ENCODE peak calls at places on chromosomes 12 and 14, in six cellular contexts. One of them, this sample, is unnamed. For H3K4me1 and H3K9me3, the result is how much of the 10 kb centered on the place peaks cover.

GRCh38 chr12:87272846-87273245 is 756.4 kb downstream of the C12orf50 start:
- DNase-seq in heart left ventricle: no peak
- DNase-seq in A549: no peak
- DNase-seq in CD8-positive, alpha-beta memory T cell: no peak
- DNase-seq in iPS DF 6.9: no peak
- DNase-seq in lower lobe of right lung: no peak
- DNase-seq in this sample: peak

GRCh38 chr12:56614627-56615026 is 15.5 kb downstream of the BAZ2A start:
- DNase-seq in heart left ventricle: no peak
- DNase-seq in A549: no peak
- DNase-seq in iPS DF 6.9: no peak
- DNase-seq in lower lobe of right lung: no peak
- DNase-seq in CD8-positive, alpha-beta memory T cell: no peak
- DNase-seq in this sample: no peak

GRCh38 chr14:32469388-32470160 is 140.5 kb downstream of the AKAP6 start:
- DNase-seq in iPS DF 6.9: no peak
- DNase-seq in lower lobe of right lung: no peak
- DNase-seq in A549: peak
- DNase-seq in CD8-positive, alpha-beta memory T cell: no peak
- DNase-seq in heart left ventricle: no peak
- DNase-seq in this sample: peak

GRCh38 chr12:50102186-50102585 is 1.6 kb upstream of the GPD1 start:
- DNase-seq in lower lobe of right lung: no peak
- DNase-seq in CD8-positive, alpha-beta memory T cell: no peak
- DNase-seq in iPS DF 6.9: no peak
- DNase-seq in A549: no peak
- DNase-seq in heart left ventricle: no peak
- DNase-seq in this sample: no peak

GRCh38 chr14:72891666-72892102 is 2.2 kb downstream of the DPF3 start:
- DNase-seq in iPS DF 6.9: no peak
- DNase-seq in CD8-positive, alpha-beta memory T cell: no peak
- DNase-seq in heart left ventricle: no peak
- DNase-seq in lower lobe of right lung: no peak
- DNase-seq in A549: no peak
- DNase-seq in this sample: peak

GRCh38 chr12:64890873-64891468 is 66.5 kb downstream of the TBC1D30 start:
- DNase-seq in A549: peak
- DNase-seq in CD8-positive, alpha-beta memory T cell: no peak
- DNase-seq in iPS DF 6.9: peak
- DNase-seq in heart left ventricle: no peak
- DNase-seq in lower lobe of right lung: no peak
- DNase-seq in this sample: peak

GRCh38 chr12:1099158-1099557 is 108.1 kb downstream of the ERC1 start:
- DNase-seq in A549: no peak
- DNase-seq in iPS DF 6.9: no peak
- DNase-seq in CD8-positive, alpha-beta memory T cell: no peak
- DNase-seq in lower lobe of right lung: no peak
- DNase-seq in heart left ventricle: no peak
- DNase-seq in this sample: no peak

GRCh38 chr14:74574706-74575105 is 37.3 kb downstream of the LTBP2 start:
- DNase-seq in CD8-positive, alpha-beta memory T cell: no peak
- DNase-seq in iPS DF 6.9: no peak
- DNase-seq in A549: no peak
- DNase-seq in heart left ventricle: no peak
- DNase-seq in lower lobe of right lung: no peak
- DNase-seq in this sample: peak

GRCh38 chr12:3279832-3280231 is 202.7 kb downstream of the TSPAN9 start:
- DNase-seq in lower lobe of right lung: no peak
- DNase-seq in CD8-positive, alpha-beta memory T cell: no peak
- DNase-seq in heart left ventricle: no peak
- DNase-seq in iPS DF 6.9: no peak
- DNase-seq in A549: no peak
- DNase-seq in this sample: no peak

GRCh38 chr14:69358233-69358963 is 39.7 kb downstream of the ERH start:
- DNase-seq in heart left ventricle: no peak
- DNase-seq in lower lobe of right lung: no peak
- DNase-seq in CD8-positive, alpha-beta memory T cell: no peak
- DNase-seq in iPS DF 6.9: no peak
- DNase-seq in A549: no peak
- DNase-seq in this sample: no peak

GRCh38 chr14:44897844-44898151 is 63.9 kb downstream of the KLHL28 start:
- DNase-seq in A549: no peak
- DNase-seq in lower lobe of right lung: no peak
- DNase-seq in iPS DF 6.9: no peak
- DNase-seq in CD8-positive, alpha-beta memory T cell: no peak
- DNase-seq in heart left ventricle: no peak
- DNase-seq in this sample: no peak

GRCh38 chr12:48988030-48988649 is 10.0 kb downstream of the WNT1 start:
- DNase-seq in iPS DF 6.9: no peak
- DNase-seq in A549: peak
- DNase-seq in lower lobe of right lung: peak
- DNase-seq in heart left ventricle: peak
- DNase-seq in CD8-positive, alpha-beta memory T cell: peak
- DNase-seq in this sample: peak

GRCh38 chr12:122988612-122989442 is 8.3 kb downstream of the ARL6IP4 start:
- DNase-seq in heart left ventricle: no peak
- DNase-seq in lower lobe of right lung: no peak
- DNase-seq in iPS DF 6.9: no peak
- DNase-seq in CD8-positive, alpha-beta memory T cell: no peak
- DNase-seq in A549: no peak
- DNase-seq in this sample: no peak

GRCh38 chr14:103169954-103170353 is 46.7 kb downstream of the TNFAIP2 start:
- DNase-seq in lower lobe of right lung: no peak
- DNase-seq in CD8-positive, alpha-beta memory T cell: no peak
- DNase-seq in heart left ventricle: no peak
- DNase-seq in A549: no peak
- DNase-seq in iPS DF 6.9: no peak
- DNase-seq in this sample: no peak

GRCh38 chr14:100866666-100867630 is 36.6 kb downstream of the RTL1 start:
- DNase-seq in CD8-positive, alpha-beta memory T cell: no peak
- DNase-seq in heart left ventricle: no peak
- DNase-seq in iPS DF 6.9: no peak
- DNase-seq in A549: no peak
- DNase-seq in lower lobe of right lung: peak
- DNase-seq in this sample: no peak

GRCh38 chr14:36661506-36662257 is at the start of gene PAX9:
- DNase-seq in lower lobe of right lung: peak
- DNase-seq in CD8-positive, alpha-beta memory T cell: no peak
- DNase-seq in iPS DF 6.9: no peak
- DNase-seq in A549: peak
- DNase-seq in heart left ventricle: peak
- DNase-seq in this sample: peak

GRCh38 chr14:79093542-79093941 is 923.4 kb downstream of the NRXN3 start:
- DNase-seq in heart left ventricle: no peak
- DNase-seq in iPS DF 6.9: no peak
- DNase-seq in CD8-positive, alpha-beta memory T cell: no peak
- DNase-seq in A549: no peak
- DNase-seq in lower lobe of right lung: no peak
- DNase-seq in this sample: no peak

GRCh38 chr14:102086346-102086971 is 385 bp downstream of the HSP90AA1 start:
- DNase-seq in iPS DF 6.9: no peak
- DNase-seq in CD8-positive, alpha-beta memory T cell: peak
- DNase-seq in lower lobe of right lung: peak
- DNase-seq in heart left ventricle: peak
- DNase-seq in A549: peak
- DNase-seq in this sample: peak

GRCh38 chr12:132342828-132343227 is 13.4 kb upstream of the GALNT9 start:
- DNase-seq in A549: no peak
- DNase-seq in CD8-positive, alpha-beta memory T cell: no peak
- DNase-seq in heart left ventricle: no peak
- DNase-seq in iPS DF 6.9: no peak
- DNase-seq in lower lobe of right lung: no peak
- DNase-seq in this sample: no peak

GRCh38 chr12:123115409-123116111 is 35.3 kb downstream of the PITPNM2 start:
- DNase-seq in lower lobe of right lung: no peak
- DNase-seq in heart left ventricle: peak
- DNase-seq in A549: no peak
- DNase-seq in CD8-positive, alpha-beta memory T cell: no peak
- DNase-seq in iPS DF 6.9: no peak
- DNase-seq in this sample: peak

GRCh38 chr12:88325076-88325827 is 183.1 kb downstream of the TMTC3 start:
- DNase-seq in heart left ventricle: no peak
- DNase-seq in CD8-positive, alpha-beta memory T cell: no peak
- DNase-seq in lower lobe of right lung: no peak
- DNase-seq in A549: peak
- DNase-seq in iPS DF 6.9: no peak
- DNase-seq in this sample: peak

GRCh38 chr12:107359382-107359781 is 266.0 kb upstream of the CRY1 start:
- DNase-seq in iPS DF 6.9: no peak
- DNase-seq in lower lobe of right lung: no peak
- DNase-seq in CD8-positive, alpha-beta memory T cell: no peak
- DNase-seq in heart left ventricle: no peak
- DNase-seq in A549: peak
- DNase-seq in this sample: peak

GRCh38 chr14:91059576-91060471 is 617 bp downstream of the RPS6KA5 start:
- DNase-seq in heart left ventricle: peak
- DNase-seq in CD8-positive, alpha-beta memory T cell: peak
- DNase-seq in lower lobe of right lung: peak
- DNase-seq in iPS DF 6.9: peak
- DNase-seq in A549: no peak
- DNase-seq in this sample: peak

GRCh38 chr12:127660961-127661360 is 606.0 kb upstream of the TMEM132C start:
- DNase-seq in iPS DF 6.9: no peak
- DNase-seq in CD8-positive, alpha-beta memory T cell: no peak
- DNase-seq in lower lobe of right lung: no peak
- DNase-seq in heart left ventricle: no peak
- DNase-seq in A549: no peak
- DNase-seq in this sample: no peak

GRCh38 chr12:118500302-118500701 is 123.9 kb downstream of the SUDS3 start:
- DNase-seq in iPS DF 6.9: no peak
- DNase-seq in A549: no peak
- DNase-seq in lower lobe of right lung: no peak
- DNase-seq in CD8-positive, alpha-beta memory T cell: no peak
- DNase-seq in heart left ventricle: no peak
- DNase-seq in this sample: no peak

GRCh38 chr12:51721281-51721940 is 127.1 kb downstream of the FIGNL2 start:
- DNase-seq in A549: no peak
- DNase-seq in CD8-positive, alpha-beta memory T cell: peak
- DNase-seq in heart left ventricle: peak
- DNase-seq in iPS DF 6.9: peak
- DNase-seq in lower lobe of right lung: peak
- DNase-seq in this sample: no peak

GRCh38 chr12:49201595-49202295 is 12.9 kb upstream of the TUBA1A start:
- DNase-seq in A549: peak
- DNase-seq in CD8-positive, alpha-beta memory T cell: no peak
- DNase-seq in lower lobe of right lung: no peak
- DNase-seq in iPS DF 6.9: no peak
- DNase-seq in heart left ventricle: no peak
- DNase-seq in this sample: peak

GRCh38 chr14:62062645-62063044 is 300.4 kb downstream of the SNAPC1 start:
- DNase-seq in iPS DF 6.9: no peak
- DNase-seq in lower lobe of right lung: no peak
- DNase-seq in A549: no peak
- DNase-seq in heart left ventricle: no peak
- DNase-seq in CD8-positive, alpha-beta memory T cell: no peak
- DNase-seq in this sample: no peak
- H3K4me1 ChIP-seq in iPS DF 6.9: under half
- H3K4me1 ChIP-seq in lower lobe of right lung: under half
- H3K4me1 ChIP-seq in A549: under half
- H3K4me1 ChIP-seq in heart left ventricle: under half
- H3K4me1 ChIP-seq in CD8-positive, alpha-beta memory T cell: under half
- H3K4me1 ChIP-seq in this sample: under half

DNA sequence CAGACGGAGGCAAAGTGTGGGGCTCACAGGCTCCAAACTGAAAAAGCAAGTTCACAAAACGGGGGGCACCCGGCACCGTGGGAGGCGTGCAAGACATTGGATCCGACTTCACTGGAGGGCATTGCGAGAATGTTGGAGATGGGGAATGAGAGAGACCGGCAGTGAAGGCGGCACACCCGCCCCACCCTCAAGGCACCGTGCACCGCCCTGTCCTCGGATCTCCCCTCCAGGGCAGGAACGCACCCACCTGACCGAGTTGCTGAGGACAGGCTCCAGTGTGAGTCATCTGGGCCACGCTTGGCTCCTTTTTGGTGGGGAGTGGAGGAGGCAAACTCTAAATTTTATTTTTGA is 207.7 kb downstream of the KIF26A start:
- DNase-seq in heart left ventricle: no peak
- DNase-seq in A549: no peak
- DNase-seq in CD8-positive, alpha-beta memory T cell: no peak
- DNase-seq in lower lobe of right lung: peak
- DNase-seq in iPS DF 6.9: no peak
- DNase-seq in this sample: no peak
- H3K9me3 ChIP-seq in heart left ventricle: under half
- H3K9me3 ChIP-seq in A549: under half
- H3K9me3 ChIP-seq in CD8-positive, alpha-beta memory T cell: under half
- H3K9me3 ChIP-seq in lower lobe of right lung: under half
- H3K9me3 ChIP-seq in iPS DF 6.9: under half
- H3K9me3 ChIP-seq in this sample: under half

GRCh38 chr12:13197526-13198141 is 1.1 kb downstream of the EMP1 start:
- DNase-seq in CD8-positive, alpha-beta memory T cell: no peak
- DNase-seq in lower lobe of right lung: no peak
- DNase-seq in iPS DF 6.9: no peak
- DNase-seq in A549: no peak
- DNase-seq in heart left ventricle: peak
- DNase-seq in this sample: peak

GRCh38 chr12:13195848-13196301 is 651 bp upstream of the EMP1 start:
- DNase-seq in A549: peak
- DNase-seq in CD8-positive, alpha-beta memory T cell: no peak
- DNase-seq in heart left ventricle: no peak
- DNase-seq in lower lobe of right lung: no peak
- DNase-seq in iPS DF 6.9: no peak
- DNase-seq in this sample: peak

GRCh38 chr12:13196302-13196921 is at the start of gene EMP1:
- DNase-seq in iPS DF 6.9: no peak
- DNase-seq in CD8-positive, alpha-beta memory T cell: peak
- DNase-seq in heart left ventricle: peak
- DNase-seq in lower lobe of right lung: peak
- DNase-seq in A549: peak
- DNase-seq in this sample: peak

GRCh38 chr12:13198921-13199320 is 2.4 kb downstream of the EMP1 start:
- DNase-seq in A549: no peak
- DNase-seq in heart left ventricle: peak
- DNase-seq in iPS DF 6.9: no peak
- DNase-seq in CD8-positive, alpha-beta memory T cell: no peak
- DNase-seq in lower lobe of right lung: no peak
- DNase-seq in this sample: peak

DNA sequence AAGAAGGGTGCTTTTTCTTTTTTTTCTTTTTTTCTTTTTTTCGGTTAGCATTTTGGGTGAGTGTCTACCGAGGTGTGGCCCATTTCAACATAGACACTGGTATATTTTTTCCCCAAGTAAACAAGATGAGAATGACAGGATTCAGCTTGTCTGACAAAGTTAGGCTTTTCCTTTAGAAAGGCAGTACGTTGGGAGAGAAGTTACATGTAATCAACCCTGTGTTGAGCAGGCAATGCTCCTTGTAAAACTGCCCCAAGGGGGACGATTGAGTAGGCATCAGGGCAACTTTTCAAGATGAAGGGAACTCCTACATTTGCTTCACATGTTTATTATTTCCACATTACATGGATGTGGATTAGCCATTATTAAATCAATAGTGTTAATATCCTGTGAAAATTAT is 1.7 kb downstream of the EMP1 start:
- DNase-seq in A549: no peak
- DNase-seq in heart left ventricle: no peak
- DNase-seq in iPS DF 6.9: no peak
- DNase-seq in CD8-positive, alpha-beta memory T cell: no peak
- DNase-seq in lower lobe of right lung: no peak
- DNase-seq in this sample: peak
- H3K4me1 ChIP-seq in A549: half or more
- H3K4me1 ChIP-seq in heart left ventricle: under half
- H3K4me1 ChIP-seq in iPS DF 6.9: under half
- H3K4me1 ChIP-seq in CD8-positive, alpha-beta memory T cell: under half
- H3K4me1 ChIP-seq in lower lobe of right lung: half or more
- H3K4me1 ChIP-seq in this sample: half or more

GRCh38 chr12:100533326-100533725 is 40.2 kb upstream of the GAS2L3 start:
- DNase-seq in A549: no peak
- DNase-seq in heart left ventricle: no peak
- DNase-seq in CD8-positive, alpha-beta memory T cell: no peak
- DNase-seq in iPS DF 6.9: no peak
- DNase-seq in lower lobe of right lung: no peak
- DNase-seq in this sample: no peak
- H3K9me3 ChIP-seq in A549: under half
- H3K9me3 ChIP-seq in heart left ventricle: under half
- H3K9me3 ChIP-seq in CD8-positive, alpha-beta memory T cell: under half
- H3K9me3 ChIP-seq in iPS DF 6.9: under half
- H3K9me3 ChIP-seq in lower lobe of right lung: under half
- H3K9me3 ChIP-seq in this sample: under half

This sample was measured in adipocyte.